ENCODE peak calls at places on chromosomes 7 and 10, in seven cellular contexts. One of them, this sample, is unnamed.

GRCh38 chr7:80060218-80060806 is 74.3 kb upstream of the GNAI1 start:
- DNase-seq in Panc1: peak; percentile 62
- DNase-seq in Calu3: no peak
- DNase-seq in Caco-2: peak; percentile 24
- DNase-seq in ovary: no peak
- DNase-seq in psoas muscle: no peak
- DNase-seq in H9: no peak
- DNase-seq in this sample: no peak

GRCh38 chr10:29257106-29257783 is 31.6 kb upstream of the LYZL1 start:
- DNase-seq in psoas muscle: peak; percentile 82
- DNase-seq in H9: no peak
- DNase-seq in Panc1: no peak
- DNase-seq in Calu3: no peak
- DNase-seq in ovary: peak; percentile 89
- DNase-seq in Caco-2: peak; percentile 73
- DNase-seq in this sample: no peak

GRCh38 chr10:116747325-116747724 is 5.0 kb upstream of the HSPA12A start:
- DNase-seq in Caco-2: no peak
- DNase-seq in Calu3: no peak
- DNase-seq in Panc1: no peak
- DNase-seq in H9: no peak
- DNase-seq in ovary: no peak
- DNase-seq in psoas muscle: no peak
- DNase-seq in this sample: no peak

GRCh38 chr7:15977663-15978062 is 291.2 kb upstream of the MEOX2 start:
- DNase-seq in ovary: no peak
- DNase-seq in Caco-2: no peak
- DNase-seq in H9: no peak
- DNase-seq in Panc1: no peak
- DNase-seq in psoas muscle: no peak
- DNase-seq in Calu3: no peak
- DNase-seq in this sample: no peak

GRCh38 chr7:92576296-92576695 is 13.9 kb downstream of the FAM133B start:
- DNase-seq in psoas muscle: no peak
- DNase-seq in ovary: no peak
- DNase-seq in Caco-2: no peak
- DNase-seq in Calu3: no peak
- DNase-seq in Panc1: no peak
- DNase-seq in H9: no peak
- DNase-seq in this sample: no peak

GRCh38 chr10:29329420-29329819 is 40.5 kb downstream of the LYZL1 start:
- DNase-seq in ovary: no peak
- DNase-seq in Calu3: no peak
- DNase-seq in H9: no peak
- DNase-seq in psoas muscle: no peak
- DNase-seq in Caco-2: no peak
- DNase-seq in Panc1: no peak
- DNase-seq in this sample: no peak

GRCh38 chr7:33237034-33237433 is 107.7 kb downstream of the BBS9 start:
- DNase-seq in H9: no peak
- DNase-seq in psoas muscle: no peak
- DNase-seq in ovary: no peak
- DNase-seq in Panc1: no peak
- DNase-seq in Caco-2: no peak
- DNase-seq in Calu3: no peak
- DNase-seq in this sample: no peak

GRCh38 chr7:116984917-116985316 is 31.6 kb downstream of the ST7 start:
- DNase-seq in Calu3: no peak
- DNase-seq in H9: no peak
- DNase-seq in psoas muscle: no peak
- DNase-seq in ovary: no peak
- DNase-seq in Panc1: no peak
- DNase-seq in Caco-2: peak; percentile 21
- DNase-seq in this sample: no peak

GRCh38 chr10:68897336-68897741 is 3.8 kb upstream of the DDX50 start:
- DNase-seq in Caco-2: peak; percentile 90
- DNase-seq in H9: peak; percentile 64
- DNase-seq in ovary: peak; percentile 39
- DNase-seq in Panc1: peak; percentile 50
- DNase-seq in psoas muscle: no peak
- DNase-seq in Calu3: peak; percentile 70
- DNase-seq in this sample: peak; percentile 44

GRCh38 chr10:131929122-131929845 is 28.5 kb downstream of the PPP2R2D start:
- DNase-seq in Calu3: no peak
- DNase-seq in Caco-2: no peak
- DNase-seq in Panc1: no peak
- DNase-seq in ovary: no peak
- DNase-seq in psoas muscle: no peak
- DNase-seq in H9: peak; percentile 43
- DNase-seq in this sample: no peak

GRCh38 chr7:129480674-129481363 is 21.5 kb upstream of the SMKR1 start:
- DNase-seq in Calu3: no peak
- DNase-seq in Panc1: no peak
- DNase-seq in psoas muscle: no peak
- DNase-seq in Caco-2: no peak
- DNase-seq in ovary: no peak
- DNase-seq in H9: no peak
- DNase-seq in this sample: no peak

GRCh38 chr7:147483634-147484292 is 1106.8 kb upstream of the C7orf33 start:
- DNase-seq in H9: no peak
- DNase-seq in Panc1: no peak
- DNase-seq in ovary: no peak
- DNase-seq in Calu3: no peak
- DNase-seq in psoas muscle: no peak
- DNase-seq in Caco-2: no peak
- DNase-seq in this sample: no peak

GRCh38 chr10:127349737-127350136 is 153.3 kb upstream of the INSYN2A start:
- DNase-seq in Calu3: no peak
- DNase-seq in H9: no peak
- DNase-seq in Caco-2: no peak
- DNase-seq in ovary: no peak
- DNase-seq in Panc1: no peak
- DNase-seq in psoas muscle: no peak
- DNase-seq in this sample: no peak

GRCh38 chr10:12658526-12658925 is 309.2 kb downstream of the CAMK1D start:
- DNase-seq in Panc1: no peak
- DNase-seq in psoas muscle: no peak
- DNase-seq in Caco-2: no peak
- DNase-seq in Calu3: no peak
- DNase-seq in H9: no peak
- DNase-seq in ovary: no peak
- DNase-seq in this sample: no peak

GRCh38 chr10:132329565-132330485 is 2.2 kb upstream of the LRRC27 start:
- DNase-seq in Calu3: peak; percentile 24
- DNase-seq in Panc1: no peak
- DNase-seq in ovary: no peak
- DNase-seq in H9: no peak
- DNase-seq in Caco-2: no peak
- DNase-seq in psoas muscle: no peak
- DNase-seq in this sample: no peak

GRCh38 chr7:155489862-155490696 is 32.1 kb downstream of the EN2 start:
- DNase-seq in H9: peak; percentile 61
- DNase-seq in Panc1: no peak
- DNase-seq in Calu3: no peak
- DNase-seq in psoas muscle: no peak
- DNase-seq in ovary: no peak
- DNase-seq in Caco-2: no peak
- DNase-seq in this sample: peak; percentile 43

GRCh38 chr7:17097668-17098297 is 200.7 kb upstream of the AHR start:
- DNase-seq in Calu3: no peak
- DNase-seq in Caco-2: no peak
- DNase-seq in H9: no peak
- DNase-seq in psoas muscle: no peak
- DNase-seq in ovary: no peak
- DNase-seq in Panc1: no peak
- DNase-seq in this sample: no peak

GRCh38 chr10:69712346-69712745 is 82.3 kb downstream of the FAM241B start:
- DNase-seq in H9: no peak
- DNase-seq in ovary: no peak
- DNase-seq in psoas muscle: no peak
- DNase-seq in Panc1: no peak
- DNase-seq in Caco-2: no peak
- DNase-seq in Calu3: no peak
- DNase-seq in this sample: no peak

GRCh38 chr10:7260412-7260900 is 150.4 kb downstream of the SFMBT2 start:
- DNase-seq in Caco-2: peak; percentile 54
- DNase-seq in H9: peak; percentile 47
- DNase-seq in ovary: peak; percentile 73
- DNase-seq in Panc1: no peak
- DNase-seq in Calu3: peak; percentile 26
- DNase-seq in psoas muscle: peak; percentile 64
- DNase-seq in this sample: no peak

GRCh38 chr7:31882187-31882586 is 188.0 kb downstream of the PDE1C start:
- DNase-seq in Calu3: peak; percentile 28
- DNase-seq in psoas muscle: no peak
- DNase-seq in Panc1: no peak
- DNase-seq in H9: peak; percentile 37
- DNase-seq in ovary: no peak
- DNase-seq in Caco-2: no peak
- DNase-seq in this sample: no peak
- TF ChIP-seq CTCF in Calu3: peak; percentile 52
- TF ChIP-seq CTCF in psoas muscle: no peak
- TF ChIP-seq CTCF in Panc1: no peak
- TF ChIP-seq CTCF in H9: peak; percentile 32
- TF ChIP-seq CTCF in ovary: no peak
- TF ChIP-seq CTCF in Caco-2: no peak
- TF ChIP-seq CTCF in this sample: no peak

GRCh38 chr10:3701490-3701889 is 83.5 kb downstream of the KLF6 start:
- DNase-seq in Caco-2: no peak
- DNase-seq in ovary: no peak
- DNase-seq in Panc1: no peak
- DNase-seq in Calu3: no peak
- DNase-seq in H9: no peak
- DNase-seq in psoas muscle: no peak
- DNase-seq in this sample: no peak
- TF ChIP-seq CTCF in Caco-2: no peak
- TF ChIP-seq CTCF in ovary: no peak
- TF ChIP-seq CTCF in Panc1: no peak
- TF ChIP-seq CTCF in Calu3: no peak
- TF ChIP-seq CTCF in H9: no peak
- TF ChIP-seq CTCF in psoas muscle: no peak
- TF ChIP-seq CTCF in this sample: no peak

GRCh38 chr10:100743626-100744135 is 1.7 kb upstream of the PAX2 start:
- DNase-seq in ovary: no peak
- DNase-seq in Calu3: no peak
- DNase-seq in psoas muscle: no peak
- DNase-seq in Caco-2: peak; percentile 67
- DNase-seq in H9: peak; percentile 71
- DNase-seq in Panc1: no peak
- DNase-seq in this sample: no peak
- TF ChIP-seq CTCF in ovary: no peak
- TF ChIP-seq CTCF in Calu3: peak; percentile 46
- TF ChIP-seq CTCF in psoas muscle: peak; percentile 53
- TF ChIP-seq CTCF in Caco-2: peak; percentile 85
- TF ChIP-seq CTCF in H9: peak; percentile 84
- TF ChIP-seq CTCF in Panc1: peak; percentile 97
- TF ChIP-seq CTCF in this sample: peak; percentile 71

GRCh38 chr10:77531441-77532001 is 106.1 kb downstream of the KCNMA1 start:
- DNase-seq in H9: no peak
- DNase-seq in Caco-2: no peak
- DNase-seq in Panc1: peak; percentile 87
- DNase-seq in psoas muscle: peak; percentile 52
- DNase-seq in Calu3: peak; percentile 32
- DNase-seq in ovary: no peak
- DNase-seq in this sample: no peak
- TF ChIP-seq CTCF in H9: no peak
- TF ChIP-seq CTCF in Caco-2: no peak
- TF ChIP-seq CTCF in Panc1: no peak
- TF ChIP-seq CTCF in psoas muscle: no peak
- TF ChIP-seq CTCF in Calu3: no peak
- TF ChIP-seq CTCF in ovary: no peak
- TF ChIP-seq CTCF in this sample: no peak

GRCh38 chr10:91632671-91633550 is at the start of gene PPP1R3C:
- DNase-seq in Panc1: peak; percentile 42
- DNase-seq in Calu3: peak; percentile 84
- DNase-seq in ovary: peak; percentile 86
- DNase-seq in Caco-2: no peak
- DNase-seq in psoas muscle: peak; percentile 92
- DNase-seq in H9: peak; percentile 92
- DNase-seq in this sample: peak; percentile 60
- TF ChIP-seq CTCF in Panc1: peak; percentile 75
- TF ChIP-seq CTCF in Calu3: no peak
- TF ChIP-seq CTCF in ovary: peak; percentile 41
- TF ChIP-seq CTCF in Caco-2: no peak
- TF ChIP-seq CTCF in psoas muscle: peak; percentile 30
- TF ChIP-seq CTCF in H9: peak; percentile 39
- TF ChIP-seq CTCF in this sample: peak; percentile 24

DNA sequence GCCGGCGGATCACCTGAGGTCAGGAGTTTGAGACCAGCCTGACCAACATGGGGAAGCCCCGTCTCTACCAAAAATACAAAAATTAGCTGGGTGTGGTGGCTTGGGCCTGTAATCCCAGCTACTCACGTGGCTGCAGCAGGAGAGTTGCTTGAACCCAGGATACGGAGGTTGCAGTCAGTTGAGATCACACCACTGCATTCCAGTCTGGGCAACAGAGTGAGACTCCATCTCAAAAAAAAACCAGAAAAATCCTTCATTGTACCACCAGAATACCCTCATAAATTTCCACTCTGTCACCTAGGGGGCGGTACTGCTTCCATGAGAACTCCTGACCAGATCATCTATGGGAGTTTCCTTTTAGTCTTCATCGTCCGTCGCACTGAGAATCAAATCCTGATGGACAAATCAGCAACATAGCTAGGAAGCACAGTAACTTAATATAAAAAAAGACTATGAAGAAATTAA is 225.8 kb upstream of the KLF14 start:
- DNase-seq in Calu3: peak; percentile 63
- DNase-seq in Panc1: no peak
- DNase-seq in ovary: no peak
- DNase-seq in Caco-2: peak; percentile 40
- DNase-seq in H9: no peak
- DNase-seq in psoas muscle: no peak
- DNase-seq in this sample: no peak
- TF ChIP-seq CTCF in Calu3: peak; percentile 58
- TF ChIP-seq CTCF in Panc1: peak; percentile 84
- TF ChIP-seq CTCF in ovary: no peak
- TF ChIP-seq CTCF in Caco-2: no peak
- TF ChIP-seq CTCF in H9: peak; percentile 62
- TF ChIP-seq CTCF in psoas muscle: no peak
- TF ChIP-seq CTCF in this sample: peak; percentile 22

GRCh38 chr10:84783386-84783785 is 455.0 kb downstream of the CCSER2 start:
- DNase-seq in Panc1: peak; percentile 17
- DNase-seq in Caco-2: peak; percentile 57
- DNase-seq in Calu3: peak; percentile 41
- DNase-seq in ovary: no peak
- DNase-seq in psoas muscle: no peak
- DNase-seq in H9: peak; percentile 54
- DNase-seq in this sample: peak; percentile 36
- TF ChIP-seq CTCF in Panc1: peak; percentile 85
- TF ChIP-seq CTCF in Caco-2: peak; percentile 85
- TF ChIP-seq CTCF in Calu3: peak; percentile 57
- TF ChIP-seq CTCF in ovary: no peak
- TF ChIP-seq CTCF in psoas muscle: no peak
- TF ChIP-seq CTCF in H9: peak; percentile 88
- TF ChIP-seq CTCF in this sample: peak; percentile 78

This sample was measured in neural crest cell.